ENCODE peak calls at places on chromosomes 4 and X, in five cellular contexts. A is IMR-90, P is K562, U is A549, L is GM12878. F is an unnamed sample.

GRCh38 chr4:161629694-161630441 is 533.9 kb downstream of the FSTL5 start:
- DNase-seq in A (no peak), P (no peak), U (no peak), L (no peak), F (no peak)

GRCh38 chrX:107602694-107603239 is 25.5 kb upstream of the PRPS1 start:
- DNase-seq in A (no peak), P (no peak), U (no peak), L (no peak), F (no peak)

GRCh38 chr4:10118355-10119004 is 1.9 kb upstream of the WDR1 start:
- DNase-seq in A (no peak), P (no peak), U (no peak), L (peak), F (no peak)

GRCh38 chr4:82797048-82797590 is 1.5 kb downstream of the SCD5 start:
- DNase-seq in A (no peak), P (no peak), U (no peak), L (no peak), F (no peak)

GRCh38 chr4:48602222-48602621 is 112.2 kb downstream of the ZAR1 start:
- DNase-seq in A (peak), P (no peak), U (no peak), L (no peak), F (no peak)

GRCh38 chrX:8254386-8254785 is 83.3 kb upstream of the VCX2 start:
- DNase-seq in A (no peak), P (no peak), U (no peak), L (no peak), F (no peak)

GRCh38 chr4:154562697-154563254 is at the start of gene FGB:
- DNase-seq in A (no peak), P (no peak), U (no peak), L (no peak), F (no peak)

GRCh38 chr4:85081196-85081595 is 114.7 kb upstream of the WDFY3 start:
- DNase-seq in A (no peak), P (no peak), U (no peak), L (no peak), F (no peak)

GRCh38 chrX:134599173-134599914 is 58.9 kb downstream of the PLAC1 start:
- DNase-seq in A (peak), P (no peak), U (no peak), L (peak), F (no peak)

GRCh38 chr4:156931267-156931666 is 40.3 kb downstream of the PDGFC start:
- DNase-seq in A (peak), P (no peak), U (peak), L (no peak), F (peak)

GRCh38 chrX:110317079-110317819 is 636 bp downstream of the AMMECR1 start:
- DNase-seq in A (no peak), P (peak), U (peak), L (no peak), F (no peak)

GRCh38 chr4:26420438-26420837 is 69.8 kb downstream of the CCKAR start:
- DNase-seq in A (peak), P (no peak), U (no peak), L (no peak), F (no peak)

GRCh38 chr4:53558981-53559620 is 32.2 kb downstream of the LNX1 start:
- DNase-seq in A (no peak), P (no peak), U (no peak), L (no peak), F (no peak)

GRCh38 chr4:117770269-117771087 is 263.8 kb upstream of the NDST3 start:
- DNase-seq in A (no peak), P (no peak), U (no peak), L (no peak), F (no peak)

GRCh38 chr4:55125087-55125721 is at the start of gene KDR:
- DNase-seq in A (no peak), P (peak), U (no peak), L (no peak), F (no peak)

GRCh38 chrX:48083212-48083611 is 11.8 kb upstream of the ZNF630 start:
- DNase-seq in A (peak), P (peak), U (peak), L (no peak), F (peak)

GRCh38 chr4:109040441-109040840 is 262.0 kb downstream of the COL25A1 start:
- DNase-seq in A (no peak), P (no peak), U (no peak), L (no peak), F (no peak)

GRCh38 chr4:5839751-5840674 is 52.9 kb downstream of the CRMP1 start:
- DNase-seq in A (no peak), P (no peak), U (no peak), L (no peak), F (no peak)

GRCh38 chrX:42540150-42540549 is 237.8 kb downstream of the PPP1R2C start:
- DNase-seq in A (no peak), P (no peak), U (no peak), L (no peak), F (no peak)

GRCh38 chr4:173448919-173449641 is 50.2 kb upstream of the SCRG1 start:
- DNase-seq in A (peak), P (peak), U (no peak), L (no peak), F (no peak)

GRCh38 chr4:27000820-27001219 is 140.2 kb downstream of the STIM2 start:
- DNase-seq in A (no peak), P (peak), U (peak), L (no peak), F (no peak)

GRCh38 chr4:152997771-152998487 is 61.8 kb downstream of the FHDC1 start:
- DNase-seq in A (peak), P (no peak), U (no peak), L (no peak), F (no peak)

GRCh38 chr4:110128092-110128989 is 70.1 kb downstream of the ELOVL6 start:
- DNase-seq in A (no peak), P (no peak), U (no peak), L (no peak), F (no peak)

GRCh38 chr4:179116011-179116410 is 1673.8 kb upstream of the AGA start:
- DNase-seq in A (peak), P (no peak), U (no peak), L (no peak), F (no peak)

GRCh38 chr4:2637956-2638552 is 101.6 kb downstream of the FAM193A start:
- DNase-seq in A (no peak), P (no peak), U (no peak), L (no peak), F (no peak)

GRCh38 chr4:184900184-184900583 is 74.4 kb upstream of the ACSL1 start:
- DNase-seq in A (no peak), P (no peak), U (no peak), L (no peak), F (no peak)
- TF ChIP-seq CEBPB in A (no peak), P (no peak), U (no peak), L (no peak), F (no peak)

GRCh38 chr4:76238236-76238635 is 13.3 kb upstream of the FAM47E start:
- DNase-seq in A (no peak), P (no peak), U (no peak), L (no peak), F (no peak)
- TF ChIP-seq POLR2A in A (no peak), P (no peak), U (no peak), L (no peak), F (no peak)

GRCh38 chrX:5683996-5684395 is 544.7 kb downstream of the NLGN4X start:
- DNase-seq in A (no peak), P (no peak), U (no peak), L (no peak), F (no peak)

DNA sequence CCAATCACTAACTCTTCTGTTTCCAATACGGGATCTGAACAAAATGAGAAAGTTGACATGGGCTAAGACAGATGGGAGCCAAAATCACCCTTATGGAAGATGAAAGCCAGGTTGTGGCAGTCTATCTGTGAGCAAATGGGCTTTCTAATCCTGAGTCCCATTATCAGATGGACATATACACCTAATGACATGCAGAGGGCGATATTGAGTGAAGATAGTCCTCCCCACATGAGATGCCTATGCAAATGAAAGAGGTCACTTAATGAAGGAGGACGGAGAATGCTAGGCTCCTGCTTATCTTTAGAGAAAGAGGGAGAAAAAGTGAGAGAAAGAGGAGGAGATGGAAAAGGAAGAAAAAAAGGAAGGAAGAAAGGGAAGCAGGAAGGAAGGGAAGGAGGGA is 547.5 kb downstream of the NLGN4X start:
- DNase-seq in A (no peak), P (peak), U (no peak), L (no peak), F (no peak)
- TF ChIP-seq CEBPB in A (no peak), P (no peak), U (no peak), L (no peak), F (no peak)

GRCh38 chr4:56229947-56230346 is 157.3 kb downstream of the AASDH start:
- DNase-seq in A (no peak), P (no peak), U (no peak), L (no peak), F (no peak)
- TF ChIP-seq POLR2A in A (no peak), P (no peak), U (no peak), L (no peak), F (no peak)

DNA sequence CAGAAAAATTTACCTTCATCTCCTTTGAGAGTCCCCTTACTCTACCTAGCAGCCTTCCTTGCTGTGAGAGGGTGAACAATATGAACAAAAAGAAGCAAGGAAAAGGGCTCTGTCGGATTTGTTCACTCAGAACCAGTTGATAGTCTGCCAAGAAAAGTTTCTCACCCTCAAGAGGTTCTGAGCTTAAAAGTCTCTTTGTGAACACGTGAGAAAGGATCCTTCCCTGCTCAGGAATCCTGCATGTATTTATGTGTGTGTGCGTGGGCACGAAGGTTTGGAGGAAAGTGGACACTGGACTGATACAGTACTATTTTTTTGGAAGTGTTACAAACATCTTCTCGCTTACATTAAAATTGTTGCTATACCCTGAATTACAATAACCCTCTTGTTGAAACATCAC is 178.6 kb upstream of the JADE1 start:
- DNase-seq in A (peak), P (no peak), U (no peak), L (no peak), F (no peak)
- TF ChIP-seq CEBPB in A (no peak), P (no peak), U (no peak), L (no peak), F (no peak)

DNA sequence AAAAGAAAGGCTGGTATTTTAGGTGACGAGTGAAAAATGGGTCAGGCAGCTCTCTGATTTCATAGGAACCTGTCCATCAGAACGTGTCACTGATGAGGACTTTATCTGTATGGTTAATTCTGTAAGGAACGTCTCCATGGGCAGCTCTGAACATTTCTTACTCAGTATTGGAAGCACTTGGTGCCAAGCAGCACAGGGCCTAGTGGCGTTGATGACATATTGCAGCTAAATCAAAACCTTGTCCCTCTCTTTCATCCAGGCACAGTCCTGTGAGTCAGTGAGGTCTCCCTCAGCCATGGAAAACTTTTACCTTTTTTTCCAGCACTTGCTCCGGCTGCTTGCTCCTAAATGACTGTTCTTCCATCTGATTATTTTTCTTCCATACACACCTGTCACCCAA is 301.9 kb downstream of the DHX15 start:
- DNase-seq in A (no peak), P (no peak), U (no peak), L (no peak), F (no peak)
- TF ChIP-seq POLR2A in A (no peak), P (no peak), U (no peak), L (no peak), F (no peak)

GRCh38 chrX:10656214-10656613 is 35.8 kb upstream of the MID1 start:
- DNase-seq in A (no peak), P (no peak), U (no peak), L (no peak), F (no peak)
- TF ChIP-seq CEBPB in A (no peak), P (no peak), U (no peak), L (no peak), F (no peak)

GRCh38 chrX:56995271-56995994 is at the start of gene SPIN3:
- DNase-seq in A (peak), P (peak), U (peak), L (peak), F (peak)
- TF ChIP-seq POLR2A in A (no peak), P (peak), U (peak), L (peak), F (peak)

DNA sequence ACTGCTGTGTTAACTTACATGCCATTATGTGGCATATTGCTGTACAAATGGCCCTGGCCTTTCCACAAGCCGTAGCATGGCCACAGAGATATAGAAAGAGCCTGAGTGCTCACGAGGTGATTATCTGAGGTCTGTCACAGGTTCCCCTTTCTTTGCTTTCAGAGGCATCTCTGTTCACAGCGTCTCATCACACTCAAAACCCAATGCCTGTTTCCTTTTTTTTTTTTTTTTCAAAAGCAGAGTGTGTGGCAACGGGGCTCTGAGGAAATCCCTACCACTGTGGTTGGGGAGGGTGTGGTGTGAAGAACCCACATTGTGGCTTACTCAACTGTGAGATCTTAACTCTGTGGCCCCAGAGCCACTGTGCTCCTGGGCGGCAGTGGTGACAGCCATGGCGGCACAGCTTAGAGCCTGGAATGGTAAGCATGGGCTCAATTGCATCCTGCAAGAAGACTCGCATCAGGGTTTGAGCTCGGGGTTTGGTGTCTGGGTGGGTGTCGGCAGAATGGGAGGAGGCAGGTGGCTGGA is 30.8 kb downstream of the RTL5 start:
- DNase-seq in A (no peak), P (no peak), U (no peak), L (peak), F (no peak)
- TF ChIP-seq CEBPB in A (no peak), P (peak), U (no peak), L (no peak), F (no peak)

DNA sequence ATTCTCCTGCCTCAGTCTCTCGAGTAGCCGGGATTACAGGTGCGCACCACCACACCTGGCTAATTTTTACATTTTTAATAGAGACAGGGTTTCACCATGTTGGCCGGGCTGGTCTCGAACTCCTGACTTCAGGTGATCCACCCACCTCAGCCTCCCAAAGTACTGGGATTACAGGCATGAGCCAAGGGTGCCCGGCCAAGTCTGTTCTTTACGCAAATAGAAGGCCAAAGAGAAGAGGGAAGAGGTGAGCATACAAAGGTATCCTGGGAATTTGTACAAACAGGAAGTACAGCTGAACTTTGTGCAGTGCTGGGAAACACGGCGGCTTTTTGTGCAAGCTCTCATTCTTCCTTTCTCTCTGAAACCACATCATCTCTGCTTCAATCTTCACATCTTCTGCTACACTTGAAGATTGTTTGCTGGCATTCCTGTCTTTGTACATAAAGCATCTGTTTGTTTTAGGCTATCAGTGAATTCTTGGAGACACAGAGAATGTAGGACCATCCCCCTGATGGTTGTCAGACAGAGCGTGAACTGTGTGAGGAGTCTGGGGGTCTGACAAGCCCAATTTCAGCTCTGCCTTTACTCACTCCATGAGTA is 71.9 kb upstream of the PRSS48 start:
- DNase-seq in A (no peak), P (no peak), U (no peak), L (no peak), F (no peak)
- TF ChIP-seq POLR2A in A (no peak), P (no peak), U (no peak), L (no peak), F (no peak)